ENCODE peak calls at places on chromosomes 3 and 15, in ten cellular contexts. One of them, this sample, is unnamed.

GRCh38 chr3:17195856-17196604 is 311.3 kb downstream of the PLCL2 start:
- DNase-seq in NCI-H2081 treated with DMSO at 0.1 percent for 48 hours: no peak
- DNase-seq in T-helper 1 cell: no peak
- DNase-seq in hypothalamus: peak
- DNase-seq in stimulated activated naive CD8-positive, alpha-beta T cell treated with anti-CD3 and anti-CD28 coated beads, Interleukin-15, Interleukin-2, amounts not matched to agents 100 U/mL and 50 U/mL, for 24 hours: no peak
- DNase-seq in GM03348: peak
- DNase-seq in LHCN-M2: no peak
- DNase-seq in HFF-Myc: no peak
- DNase-seq in GM10248: peak
- DNase-seq in non-pigmented ciliary epithelial cell: no peak
- DNase-seq in this sample: no peak

GRCh38 chr15:66133247-66133646 is 120.3 kb downstream of the MEGF11 start:
- DNase-seq in hypothalamus: peak
- DNase-seq in stimulated activated naive CD8-positive, alpha-beta T cell treated with anti-CD3 and anti-CD28 coated beads, Interleukin-15, Interleukin-2, amounts not matched to agents 100 U/mL and 50 U/mL, for 24 hours: no peak
- DNase-seq in GM10248: no peak
- DNase-seq in HFF-Myc: no peak
- DNase-seq in T-helper 1 cell: no peak
- DNase-seq in NCI-H2081 treated with DMSO at 0.1 percent for 48 hours: no peak
- DNase-seq in LHCN-M2: no peak
- DNase-seq in non-pigmented ciliary epithelial cell: no peak
- DNase-seq in GM03348: no peak
- DNase-seq in this sample: no peak

GRCh38 chr3:76643620-76644019 is 396.3 kb upstream of the ROBO2 start:
- DNase-seq in T-helper 1 cell: no peak
- DNase-seq in non-pigmented ciliary epithelial cell: no peak
- DNase-seq in NCI-H2081 treated with DMSO at 0.1 percent for 48 hours: no peak
- DNase-seq in GM10248: no peak
- DNase-seq in stimulated activated naive CD8-positive, alpha-beta T cell treated with anti-CD3 and anti-CD28 coated beads, Interleukin-15, Interleukin-2, amounts not matched to agents 100 U/mL and 50 U/mL, for 24 hours: no peak
- DNase-seq in GM03348: no peak
- DNase-seq in HFF-Myc: no peak
- DNase-seq in hypothalamus: no peak
- DNase-seq in LHCN-M2: no peak
- DNase-seq in this sample: no peak

GRCh38 chr3:20225769-20226168 is 39.8 kb upstream of the SGO1 start:
- DNase-seq in HFF-Myc: peak
- DNase-seq in NCI-H2081 treated with DMSO at 0.1 percent for 48 hours: peak
- DNase-seq in GM10248: no peak
- DNase-seq in T-helper 1 cell: no peak
- DNase-seq in non-pigmented ciliary epithelial cell: no peak
- DNase-seq in GM03348: peak
- DNase-seq in LHCN-M2: peak
- DNase-seq in hypothalamus: no peak
- DNase-seq in stimulated activated naive CD8-positive, alpha-beta T cell treated with anti-CD3 and anti-CD28 coated beads, Interleukin-15, Interleukin-2, amounts not matched to agents 100 U/mL and 50 U/mL, for 24 hours: no peak
- DNase-seq in this sample: no peak

GRCh38 chr3:190044142-190044541 is 76.6 kb downstream of the P3H2 start:
- DNase-seq in LHCN-M2: peak
- DNase-seq in stimulated activated naive CD8-positive, alpha-beta T cell treated with anti-CD3 and anti-CD28 coated beads, Interleukin-15, Interleukin-2, amounts not matched to agents 100 U/mL and 50 U/mL, for 24 hours: no peak
- DNase-seq in GM03348: peak
- DNase-seq in non-pigmented ciliary epithelial cell: no peak
- DNase-seq in NCI-H2081 treated with DMSO at 0.1 percent for 48 hours: no peak
- DNase-seq in GM10248: no peak
- DNase-seq in HFF-Myc: no peak
- DNase-seq in hypothalamus: no peak
- DNase-seq in T-helper 1 cell: no peak
- DNase-seq in this sample: no peak

GRCh38 chr15:26867199-26868007 is 541 bp downstream of the GABRA5 start:
- DNase-seq in stimulated activated naive CD8-positive, alpha-beta T cell treated with anti-CD3 and anti-CD28 coated beads, Interleukin-15, Interleukin-2, amounts not matched to agents 100 U/mL and 50 U/mL, for 24 hours: no peak
- DNase-seq in HFF-Myc: no peak
- DNase-seq in hypothalamus: no peak
- DNase-seq in T-helper 1 cell: no peak
- DNase-seq in LHCN-M2: no peak
- DNase-seq in GM03348: peak
- DNase-seq in GM10248: no peak
- DNase-seq in non-pigmented ciliary epithelial cell: no peak
- DNase-seq in NCI-H2081 treated with DMSO at 0.1 percent for 48 hours: no peak
- DNase-seq in this sample: no peak

GRCh38 chr3:99232696-99233095 is 331.2 kb upstream of the DCBLD2 start:
- DNase-seq in NCI-H2081 treated with DMSO at 0.1 percent for 48 hours: no peak
- DNase-seq in stimulated activated naive CD8-positive, alpha-beta T cell treated with anti-CD3 and anti-CD28 coated beads, Interleukin-15, Interleukin-2, amounts not matched to agents 100 U/mL and 50 U/mL, for 24 hours: no peak
- DNase-seq in LHCN-M2: no peak
- DNase-seq in T-helper 1 cell: no peak
- DNase-seq in GM03348: no peak
- DNase-seq in hypothalamus: no peak
- DNase-seq in HFF-Myc: no peak
- DNase-seq in non-pigmented ciliary epithelial cell: no peak
- DNase-seq in GM10248: no peak
- DNase-seq in this sample: no peak

GRCh38 chr3:184360834-184361531 is 422 bp downstream of the CLCN2 start:
- DNase-seq in NCI-H2081 treated with DMSO at 0.1 percent for 48 hours: no peak
- DNase-seq in stimulated activated naive CD8-positive, alpha-beta T cell treated with anti-CD3 and anti-CD28 coated beads, Interleukin-15, Interleukin-2, amounts not matched to agents 100 U/mL and 50 U/mL, for 24 hours: no peak
- DNase-seq in GM03348: no peak
- DNase-seq in LHCN-M2: no peak
- DNase-seq in HFF-Myc: no peak
- DNase-seq in non-pigmented ciliary epithelial cell: no peak
- DNase-seq in hypothalamus: no peak
- DNase-seq in GM10248: no peak
- DNase-seq in T-helper 1 cell: no peak
- DNase-seq in this sample: no peak

GRCh38 chr15:100093211-100094126 is 248.3 kb downstream of the ADAMTS17 start:
- DNase-seq in HFF-Myc: no peak
- DNase-seq in NCI-H2081 treated with DMSO at 0.1 percent for 48 hours: no peak
- DNase-seq in hypothalamus: no peak
- DNase-seq in LHCN-M2: no peak
- DNase-seq in non-pigmented ciliary epithelial cell: no peak
- DNase-seq in stimulated activated naive CD8-positive, alpha-beta T cell treated with anti-CD3 and anti-CD28 coated beads, Interleukin-15, Interleukin-2, amounts not matched to agents 100 U/mL and 50 U/mL, for 24 hours: no peak
- DNase-seq in GM10248: no peak
- DNase-seq in GM03348: no peak
- DNase-seq in T-helper 1 cell: no peak
- DNase-seq in this sample: no peak

GRCh38 chr3:143247007-143247563 is 127.5 kb downstream of the CHST2 start:
- DNase-seq in T-helper 1 cell: no peak
- DNase-seq in stimulated activated naive CD8-positive, alpha-beta T cell treated with anti-CD3 and anti-CD28 coated beads, Interleukin-15, Interleukin-2, amounts not matched to agents 100 U/mL and 50 U/mL, for 24 hours: no peak
- DNase-seq in HFF-Myc: no peak
- DNase-seq in GM03348: no peak
- DNase-seq in LHCN-M2: no peak
- DNase-seq in GM10248: no peak
- DNase-seq in hypothalamus: no peak
- DNase-seq in non-pigmented ciliary epithelial cell: no peak
- DNase-seq in NCI-H2081 treated with DMSO at 0.1 percent for 48 hours: no peak
- DNase-seq in this sample: no peak

GRCh38 chr15:92510163-92510882 is 116.6 kb downstream of the ST8SIA2 start:
- DNase-seq in NCI-H2081 treated with DMSO at 0.1 percent for 48 hours: no peak
- DNase-seq in GM03348: no peak
- DNase-seq in LHCN-M2: peak
- DNase-seq in HFF-Myc: no peak
- DNase-seq in T-helper 1 cell: no peak
- DNase-seq in stimulated activated naive CD8-positive, alpha-beta T cell treated with anti-CD3 and anti-CD28 coated beads, Interleukin-15, Interleukin-2, amounts not matched to agents 100 U/mL and 50 U/mL, for 24 hours: no peak
- DNase-seq in hypothalamus: no peak
- DNase-seq in GM10248: no peak
- DNase-seq in non-pigmented ciliary epithelial cell: no peak
- DNase-seq in this sample: no peak

GRCh38 chr3:59510576-59510975 is 460.8 kb upstream of the CFAP20DC start:
- DNase-seq in NCI-H2081 treated with DMSO at 0.1 percent for 48 hours: no peak
- DNase-seq in non-pigmented ciliary epithelial cell: no peak
- DNase-seq in LHCN-M2: peak
- DNase-seq in T-helper 1 cell: no peak
- DNase-seq in HFF-Myc: no peak
- DNase-seq in stimulated activated naive CD8-positive, alpha-beta T cell treated with anti-CD3 and anti-CD28 coated beads, Interleukin-15, Interleukin-2, amounts not matched to agents 100 U/mL and 50 U/mL, for 24 hours: no peak
- DNase-seq in hypothalamus: no peak
- DNase-seq in GM03348: peak
- DNase-seq in GM10248: no peak
- DNase-seq in this sample: no peak

GRCh38 chr3:143090486-143090885 is 29.1 kb upstream of the CHST2 start:
- DNase-seq in LHCN-M2: peak
- DNase-seq in non-pigmented ciliary epithelial cell: no peak
- DNase-seq in NCI-H2081 treated with DMSO at 0.1 percent for 48 hours: no peak
- DNase-seq in HFF-Myc: no peak
- DNase-seq in GM10248: no peak
- DNase-seq in stimulated activated naive CD8-positive, alpha-beta T cell treated with anti-CD3 and anti-CD28 coated beads, Interleukin-15, Interleukin-2, amounts not matched to agents 100 U/mL and 50 U/mL, for 24 hours: no peak
- DNase-seq in GM03348: no peak
- DNase-seq in hypothalamus: no peak
- DNase-seq in T-helper 1 cell: no peak
- DNase-seq in this sample: no peak

GRCh38 chr15:33048255-33048654 is 146.3 kb downstream of the FMN1 start:
- DNase-seq in GM10248: no peak
- DNase-seq in non-pigmented ciliary epithelial cell: no peak
- DNase-seq in T-helper 1 cell: no peak
- DNase-seq in GM03348: no peak
- DNase-seq in stimulated activated naive CD8-positive, alpha-beta T cell treated with anti-CD3 and anti-CD28 coated beads, Interleukin-15, Interleukin-2, amounts not matched to agents 100 U/mL and 50 U/mL, for 24 hours: no peak
- DNase-seq in HFF-Myc: no peak
- DNase-seq in hypothalamus: no peak
- DNase-seq in NCI-H2081 treated with DMSO at 0.1 percent for 48 hours: no peak
- DNase-seq in LHCN-M2: peak
- DNase-seq in this sample: no peak

GRCh38 chr3:119322021-119322522 is 27.9 kb downstream of the ARHGAP31 start:
- DNase-seq in HFF-Myc: no peak
- DNase-seq in LHCN-M2: no peak
- DNase-seq in stimulated activated naive CD8-positive, alpha-beta T cell treated with anti-CD3 and anti-CD28 coated beads, Interleukin-15, Interleukin-2, amounts not matched to agents 100 U/mL and 50 U/mL, for 24 hours: no peak
- DNase-seq in GM10248: no peak
- DNase-seq in T-helper 1 cell: no peak
- DNase-seq in NCI-H2081 treated with DMSO at 0.1 percent for 48 hours: no peak
- DNase-seq in non-pigmented ciliary epithelial cell: no peak
- DNase-seq in GM03348: peak
- DNase-seq in hypothalamus: no peak
- DNase-seq in this sample: no peak

GRCh38 chr3:190701096-190701532 is 161.4 kb downstream of the GMNC start:
- DNase-seq in hypothalamus: no peak
- DNase-seq in NCI-H2081 treated with DMSO at 0.1 percent for 48 hours: no peak
- DNase-seq in stimulated activated naive CD8-positive, alpha-beta T cell treated with anti-CD3 and anti-CD28 coated beads, Interleukin-15, Interleukin-2, amounts not matched to agents 100 U/mL and 50 U/mL, for 24 hours: peak
- DNase-seq in non-pigmented ciliary epithelial cell: no peak
- DNase-seq in T-helper 1 cell: no peak
- DNase-seq in GM03348: peak
- DNase-seq in HFF-Myc: peak
- DNase-seq in LHCN-M2: peak
- DNase-seq in GM10248: peak
- DNase-seq in this sample: no peak

GRCh38 chr3:194552327-194552949 is 65.6 kb upstream of the ATP13A3 start:
- DNase-seq in GM03348: no peak
- DNase-seq in LHCN-M2: no peak
- DNase-seq in stimulated activated naive CD8-positive, alpha-beta T cell treated with anti-CD3 and anti-CD28 coated beads, Interleukin-15, Interleukin-2, amounts not matched to agents 100 U/mL and 50 U/mL, for 24 hours: no peak
- DNase-seq in non-pigmented ciliary epithelial cell: no peak
- DNase-seq in hypothalamus: no peak
- DNase-seq in T-helper 1 cell: no peak
- DNase-seq in NCI-H2081 treated with DMSO at 0.1 percent for 48 hours: no peak
- DNase-seq in HFF-Myc: no peak
- DNase-seq in GM10248: no peak
- DNase-seq in this sample: no peak

GRCh38 chr15:62497356-62497755 is 332.3 kb upstream of the C2CD4B start:
- DNase-seq in GM10248: no peak
- DNase-seq in GM03348: peak
- DNase-seq in stimulated activated naive CD8-positive, alpha-beta T cell treated with anti-CD3 and anti-CD28 coated beads, Interleukin-15, Interleukin-2, amounts not matched to agents 100 U/mL and 50 U/mL, for 24 hours: no peak
- DNase-seq in non-pigmented ciliary epithelial cell: no peak
- DNase-seq in LHCN-M2: peak
- DNase-seq in NCI-H2081 treated with DMSO at 0.1 percent for 48 hours: no peak
- DNase-seq in T-helper 1 cell: no peak
- DNase-seq in HFF-Myc: no peak
- DNase-seq in hypothalamus: no peak
- DNase-seq in this sample: no peak

GRCh38 chr15:70936326-70936725 is 43.7 kb downstream of the LRRC49 start:
- DNase-seq in HFF-Myc: no peak
- DNase-seq in GM10248: no peak
- DNase-seq in hypothalamus: no peak
- DNase-seq in GM03348: no peak
- DNase-seq in LHCN-M2: no peak
- DNase-seq in T-helper 1 cell: no peak
- DNase-seq in NCI-H2081 treated with DMSO at 0.1 percent for 48 hours: peak
- DNase-seq in stimulated activated naive CD8-positive, alpha-beta T cell treated with anti-CD3 and anti-CD28 coated beads, Interleukin-15, Interleukin-2, amounts not matched to agents 100 U/mL and 50 U/mL, for 24 hours: no peak
- DNase-seq in non-pigmented ciliary epithelial cell: no peak
- DNase-seq in this sample: no peak

GRCh38 chr3:411183-411681 is 214.7 kb downstream of the CHL1 start:
- DNase-seq in T-helper 1 cell: no peak
- DNase-seq in GM03348: no peak
- DNase-seq in GM10248: no peak
- DNase-seq in NCI-H2081 treated with DMSO at 0.1 percent for 48 hours: no peak
- DNase-seq in HFF-Myc: no peak
- DNase-seq in stimulated activated naive CD8-positive, alpha-beta T cell treated with anti-CD3 and anti-CD28 coated beads, Interleukin-15, Interleukin-2, amounts not matched to agents 100 U/mL and 50 U/mL, for 24 hours: no peak
- DNase-seq in non-pigmented ciliary epithelial cell: no peak
- DNase-seq in hypothalamus: no peak
- DNase-seq in LHCN-M2: no peak
- DNase-seq in this sample: no peak